ENCODE peak calls at places on chromosome 12, in four cellular contexts. W is T1000, M is NCI-H1417, B is cardiac septum. T is an unnamed sample.

GRCh38 chr12:75657866-75658265 is 146.5 kb upstream of the KRR1 start:
- DNase-seq in B (no peak), W (no peak), M (no peak), T (no peak)

GRCh38 chr12:53591301-53592206 is 34.6 kb downstream of the ATF7 start:
- DNase-seq in B (no peak), W (no peak), M (no peak), T (no peak)

GRCh38 chr12:108214486-108214885 is 85.4 kb downstream of the WSCD2 start:
- DNase-seq in M (no peak), W (no peak), B (no peak), T (no peak)

GRCh38 chr12:34166427-34167060 is 144.2 kb downstream of the ALG10 start:
- DNase-seq in M (no peak), W (no peak), B (no peak), T (no peak)

GRCh38 chr12:42689699-42690098 is 100.2 kb upstream of the PRICKLE1 start:
- DNase-seq in W (no peak), M (no peak), B (no peak), T (no peak)

GRCh38 chr12:53659011-53659551 is 16.8 kb downstream of the ATP5MC2 start:
- DNase-seq in B (no peak), W (no peak), M (peak), T (no peak)

GRCh38 chr12:98022961-98023360 is 492.4 kb upstream of the TMPO start:
- DNase-seq in W (no peak), B (no peak), M (no peak), T (no peak)

GRCh38 chr12:93819048-93819491 is 141.9 kb downstream of the CRADD start:
- DNase-seq in W (no peak), B (no peak), M (no peak), T (no peak)

GRCh38 chr12:116551952-116552749 is 7.0 kb upstream of the MAP1LC3B2 start:
- DNase-seq in W (no peak), M (no peak), B (no peak), T (no peak)

GRCh38 chr12:52061470-52062166 is 8.2 kb upstream of the ATG101 start:
- DNase-seq in B (no peak), M (no peak), W (no peak), T (no peak)

GRCh38 chr12:119720349-119720748 is 52.4 kb downstream of the PRKAB1 start:
- DNase-seq in B (no peak), M (no peak), W (no peak), T (no peak)

GRCh38 chr12:62606654-62607053 is 140.0 kb downstream of the MON2 start:
- DNase-seq in W (no peak), M (no peak), B (no peak), T (no peak)